ENCODE peak calls at places on chromosomes 3 and 15, in seven cellular contexts. One of them, this sample, is unnamed.

GRCh38 chr15:59250249-59250648 is 43.6 kb downstream of the LDHAL6B start:
- DNase-seq in A549: no peak
- DNase-seq in AG09309: no peak
- DNase-seq in H1: no peak
- DNase-seq in uterus: no peak
- DNase-seq in colonic mucosa: peak; percentile 55
- DNase-seq in upper lobe of right lung: no peak
- DNase-seq in this sample: no peak

GRCh38 chr3:48898383-48899234 is at the start of gene SLC25A20:
- DNase-seq in A549: peak; percentile 70
- DNase-seq in H1: peak; percentile 85
- DNase-seq in upper lobe of right lung: peak; percentile 97
- DNase-seq in uterus: peak; percentile 89
- DNase-seq in AG09309: peak; percentile 24
- DNase-seq in colonic mucosa: peak; percentile 96
- DNase-seq in this sample: peak; percentile 95

GRCh38 chr3:187098925-187099512 is 40.3 kb downstream of the RPL39L start:
- DNase-seq in uterus: no peak
- DNase-seq in H1: no peak
- DNase-seq in A549: no peak
- DNase-seq in AG09309: no peak
- DNase-seq in colonic mucosa: no peak
- DNase-seq in upper lobe of right lung: no peak
- DNase-seq in this sample: no peak

GRCh38 chr3:188133646-188134045 is 20.3 kb upstream of the LPP start:
- DNase-seq in AG09309: no peak
- DNase-seq in A549: no peak
- DNase-seq in upper lobe of right lung: no peak
- DNase-seq in H1: no peak
- DNase-seq in uterus: no peak
- DNase-seq in colonic mucosa: no peak
- DNase-seq in this sample: no peak

GRCh38 chr3:107752202-107752990 is 229.6 kb downstream of the BBX start:
- DNase-seq in AG09309: no peak
- DNase-seq in H1: no peak
- DNase-seq in upper lobe of right lung: no peak
- DNase-seq in uterus: no peak
- DNase-seq in colonic mucosa: peak; percentile 22
- DNase-seq in A549: no peak
- DNase-seq in this sample: no peak

GRCh38 chr3:101036213-101036618 is 43.0 kb upstream of the ABI3BP start:
- DNase-seq in upper lobe of right lung: no peak
- DNase-seq in A549: peak; percentile 18
- DNase-seq in colonic mucosa: no peak
- DNase-seq in H1: peak; percentile 21
- DNase-seq in uterus: no peak
- DNase-seq in AG09309: peak; percentile 95
- DNase-seq in this sample: no peak

GRCh38 chr3:36792342-36792741 is 28.0 kb upstream of the DCLK3 start:
- DNase-seq in upper lobe of right lung: no peak
- DNase-seq in colonic mucosa: no peak
- DNase-seq in H1: peak; percentile 29
- DNase-seq in AG09309: no peak
- DNase-seq in A549: peak; percentile 8
- DNase-seq in uterus: no peak
- DNase-seq in this sample: no peak

GRCh38 chr3:46895204-46895660 is 17.7 kb downstream of the PTH1R start:
- DNase-seq in upper lobe of right lung: peak; percentile 89
- DNase-seq in uterus: peak; percentile 82
- DNase-seq in A549: peak; percentile 58
- DNase-seq in AG09309: no peak
- DNase-seq in colonic mucosa: peak; percentile 72
- DNase-seq in H1: no peak
- DNase-seq in this sample: peak; percentile 84

GRCh38 chr3:161222662-161223061 is 1.6 kb downstream of the NMD3 start:
- DNase-seq in colonic mucosa: no peak
- DNase-seq in A549: no peak
- DNase-seq in uterus: no peak
- DNase-seq in AG09309: no peak
- DNase-seq in H1: no peak
- DNase-seq in upper lobe of right lung: no peak
- DNase-seq in this sample: no peak
- H3K4me3 ChIP-seq in colonic mucosa: peak overlapping the region; percentile 88
- H3K4me3 ChIP-seq in A549: peak overlapping the region; percentile 80
- H3K4me3 ChIP-seq in uterus: peak overlapping the region; percentile 92
- H3K4me3 ChIP-seq in AG09309: peak overlapping the region; percentile 87
- H3K4me3 ChIP-seq in H1: peak overlapping the region; percentile 90
- H3K4me3 ChIP-seq in upper lobe of right lung: peak overlapping the region; percentile 84
- H3K4me3 ChIP-seq in this sample: peak overlapping the region; percentile 97

GRCh38 chr15:47685141-47685870 is 32.0 kb upstream of the SEMA6D start:
- DNase-seq in A549: no peak
- DNase-seq in H1: no peak
- DNase-seq in upper lobe of right lung: no peak
- DNase-seq in colonic mucosa: no peak
- DNase-seq in uterus: no peak
- DNase-seq in AG09309: peak; percentile 8
- DNase-seq in this sample: no peak
- TF ChIP-seq CTCF in A549: no peak
- TF ChIP-seq CTCF in H1: no peak
- TF ChIP-seq CTCF in upper lobe of right lung: no peak
- TF ChIP-seq CTCF in colonic mucosa: no peak
- TF ChIP-seq CTCF in uterus: no peak
- TF ChIP-seq CTCF in AG09309: no peak
- TF ChIP-seq CTCF in this sample: no peak

DNA sequence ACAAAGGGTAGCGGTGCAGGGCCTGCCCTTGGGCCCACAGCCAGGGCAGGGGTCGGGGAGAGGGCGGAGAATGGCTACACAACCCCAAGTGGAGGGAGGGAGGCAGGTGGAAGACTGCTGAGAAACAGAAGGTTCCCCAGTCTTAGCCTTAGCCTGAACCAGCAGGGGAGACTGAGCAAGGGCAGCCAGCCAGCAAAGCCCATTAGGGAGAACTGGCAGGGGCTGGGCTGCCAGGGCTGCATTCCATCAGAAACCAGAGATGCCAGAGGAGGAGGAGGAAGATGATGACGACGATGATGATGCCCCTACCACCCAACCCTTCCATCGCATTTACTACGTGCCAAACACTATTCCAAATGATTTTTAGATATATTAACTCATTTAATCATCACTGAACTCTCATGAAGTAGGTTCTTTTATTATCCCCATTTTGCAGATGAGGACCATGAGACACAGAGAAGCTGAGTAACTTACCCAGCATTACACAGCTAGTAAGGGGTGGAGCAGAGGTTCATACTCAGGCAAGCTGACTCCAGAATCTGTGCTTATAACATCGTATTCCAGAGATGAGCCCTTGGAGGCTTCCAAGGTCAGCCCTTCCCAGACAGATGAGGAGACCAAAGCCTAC is 8.7 kb downstream of the SEMA7A start:
- DNase-seq in uterus: no peak
- DNase-seq in colonic mucosa: no peak
- DNase-seq in AG09309: no peak
- DNase-seq in upper lobe of right lung: no peak
- DNase-seq in H1: no peak
- DNase-seq in A549: no peak
- DNase-seq in this sample: no peak
- H3K4me3 ChIP-seq in uterus: no peak overlapping the region
- H3K4me3 ChIP-seq in colonic mucosa: no peak overlapping the region
- H3K4me3 ChIP-seq in AG09309: no peak overlapping the region
- H3K4me3 ChIP-seq in upper lobe of right lung: no peak overlapping the region
- H3K4me3 ChIP-seq in H1: no peak overlapping the region
- H3K4me3 ChIP-seq in A549: no peak overlapping the region
- H3K4me3 ChIP-seq in this sample: no peak overlapping the region

GRCh38 chr3:168036654-168037419 is 58.9 kb downstream of the GOLIM4 start:
- DNase-seq in AG09309: no peak
- DNase-seq in uterus: no peak
- DNase-seq in colonic mucosa: no peak
- DNase-seq in H1: no peak
- DNase-seq in A549: no peak
- DNase-seq in upper lobe of right lung: no peak
- DNase-seq in this sample: no peak

GRCh38 chr3:168044049-168044448 is 51.7 kb downstream of the GOLIM4 start:
- DNase-seq in A549: no peak
- DNase-seq in upper lobe of right lung: no peak
- DNase-seq in uterus: no peak
- DNase-seq in AG09309: no peak
- DNase-seq in H1: no peak
- DNase-seq in colonic mucosa: no peak
- DNase-seq in this sample: no peak

GRCh38 chr3:168040624-168041208 is 55.0 kb downstream of the GOLIM4 start:
- DNase-seq in AG09309: peak; percentile 80
- DNase-seq in colonic mucosa: no peak
- DNase-seq in upper lobe of right lung: no peak
- DNase-seq in uterus: no peak
- DNase-seq in H1: no peak
- DNase-seq in A549: peak; percentile 7
- DNase-seq in this sample: no peak
- TF ChIP-seq CTCF in AG09309: peak; percentile 80
- TF ChIP-seq CTCF in colonic mucosa: peak; percentile 45
- TF ChIP-seq CTCF in upper lobe of right lung: peak; percentile 51
- TF ChIP-seq CTCF in uterus: no peak
- TF ChIP-seq CTCF in H1: peak; percentile 78
- TF ChIP-seq CTCF in A549: peak; percentile 56
- TF ChIP-seq CTCF in this sample: no peak